ENCODE peak calls at places on chromosomes 11 and 22, in five cellular contexts. U is heart left ventricle; P is stimulated activated CD4-positive, alpha-beta T cell treated with anti-CD3 and anti-CD28 coated beads, TNF-alpha, amount 100 ng/mL, for 4 hours; N is Kasumi-1; Q is pancreas. C is an unnamed sample.

GRCh38 chr11:23570828-23571227 is 710.6 kb upstream of the CCDC179 start:
- DNase-seq in U (no peak), P (no peak), N (no peak), Q (no peak), C (peak)

GRCh38 chr11:127651175-127651887 is 650.8 kb upstream of the KIRREL3 start:
- DNase-seq in U (no peak), P (no peak), N (no peak), Q (no peak), C (peak)

GRCh38 chr11:68379216-68379615 is 66.8 kb downstream of the LRP5 start:
- DNase-seq in U (no peak), P (no peak), N (peak), Q (no peak), C (peak)

GRCh38 chr11:123033895-123034294 is 28.0 kb downstream of the HSPA8 start:
- DNase-seq in U (no peak), P (no peak), N (no peak), Q (no peak), C (no peak)

GRCh38 chr22:47632646-47633045 is 870.2 kb downstream of the TBC1D22A start:
- DNase-seq in U (no peak), P (no peak), N (no peak), Q (no peak), C (no peak)

GRCh38 chr11:33622231-33622630 is 78.4 kb downstream of the C11orf91 start:
- DNase-seq in U (no peak), P (no peak), N (no peak), Q (no peak), C (peak)

GRCh38 chr22:42324991-42325710 is 54.7 kb upstream of the TCF20 start:
- DNase-seq in U (no peak), P (no peak), N (peak), Q (no peak), C (no peak)

GRCh38 chr22:32991353-32992115 is 66.6 kb downstream of the SYN3 start:
- DNase-seq in U (peak), P (no peak), N (no peak), Q (no peak), C (no peak)

GRCh38 chr11:2574043-2574552 is 125.7 kb downstream of the KCNQ1OT1 start:
- DNase-seq in U (peak), P (no peak), N (no peak), Q (peak), C (no peak)

GRCh38 chr11:95108671-95109551 is 19.3 kb downstream of the ENDOD1 start:
- DNase-seq in U (no peak), P (no peak), N (peak), Q (no peak), C (peak)

GRCh38 chr22:30047364-30047738 is 32.9 kb upstream of the HORMAD2 start:
- DNase-seq in U (no peak), P (no peak), N (peak), Q (no peak), C (peak)

GRCh38 chr11:2943711-2944118 is 14.5 kb upstream of the PHLDA2 start:
- DNase-seq in U (no peak), P (no peak), N (no peak), Q (peak), C (no peak)

GRCh38 chr22:20567371-20567847 is 60.0 kb downstream of the MED15 start:
- DNase-seq in U (peak), P (no peak), N (no peak), Q (no peak), C (no peak)

GRCh38 chr11:112727341-112727841 is 233.8 kb upstream of the NCAM1 start:
- DNase-seq in U (no peak), P (no peak), N (no peak), Q (no peak), C (no peak)

GRCh38 chr11:36328956-36329673 is 33.0 kb downstream of the PRR5L start:
- DNase-seq in U (no peak), P (no peak), N (no peak), Q (no peak), C (no peak)

GRCh38 chr11:1307998-1308744 is 1.3 kb downstream of the TOLLIP start:
- DNase-seq in U (no peak), P (no peak), N (no peak), Q (peak), C (peak)

GRCh38 chr11:87820026-87820425 is 355.2 kb downstream of the RAB38 start:
- DNase-seq in U (no peak), P (no peak), N (no peak), Q (no peak), C (no peak)

GRCh38 chr11:23010790-23011340 is 150.6 kb upstream of the CCDC179 start:
- DNase-seq in U (no peak), P (no peak), N (no peak), Q (peak), C (no peak)

GRCh38 chr22:23394525-23395326 is 185.4 kb downstream of the IGLL1 start:
- DNase-seq in U (no peak), P (no peak), N (no peak), Q (no peak), C (no peak)

GRCh38 chr11:112421854-112422253 is 161.2 kb upstream of the PLET1 start:
- DNase-seq in U (no peak), P (no peak), N (no peak), Q (no peak), C (no peak)

GRCh38 chr22:20783844-20784723 is 10.2 kb downstream of the SERPIND1 start:
- DNase-seq in U (no peak), P (no peak), N (peak), Q (no peak), C (peak)

GRCh38 chr11:133819114-133819513 is 26.2 kb downstream of the SPATA19 start:
- DNase-seq in U (no peak), P (no peak), N (no peak), Q (no peak), C (no peak)

GRCh38 chr11:31214337-31214736 is 155.2 kb downstream of the DCDC1 start:
- DNase-seq in U (no peak), P (no peak), N (no peak), Q (no peak), C (no peak)

GRCh38 chr11:82176365-82176764 is 557.3 kb downstream of the FAM181B start:
- DNase-seq in U (no peak), P (no peak), N (no peak), Q (no peak), C (no peak)

C was measured in choroid plexus epithelial cell.